ENCODE peak calls at places on chromosomes 5 and 9, in five cellular contexts. U is CD8-positive, alpha-beta memory T cell; N is CD4-positive, alpha-beta memory T cell; D is CD8-positive, alpha-beta T cell; S is fibroblast of lung. W is an unnamed sample.

GRCh38 chr9:128723352-128723865 is 518 bp downstream of the ZDHHC12 start:
- DNase-seq in N (no peak), D (no peak), U (no peak), S (no peak), W (no peak)

GRCh38 chr5:174384509-174384947 is 339.0 kb downstream of the NSG2 start:
- DNase-seq in D (no peak), S (peak; percentile 90), N (no peak), U (no peak), W (peak; percentile 51)

GRCh38 chr9:133113163-133113927 is 7.7 kb downstream of the RALGDS start:
- DNase-seq in S (no peak), D (no peak), U (peak; percentile 28), N (no peak), W (no peak)

GRCh38 chr5:154359222-154359583 is 86.6 kb upstream of the SAP30L start:
- DNase-seq in N (no peak), S (no peak), D (no peak), U (no peak), W (no peak)

GRCh38 chr9:91515074-91515687 is 91.5 kb upstream of the NFIL3 start:
- DNase-seq in S (peak; percentile 82), U (no peak), N (no peak), D (no peak), W (peak; percentile 58)

GRCh38 chr9:92245005-92245797 is 48.3 kb downstream of the IARS1 start:
- DNase-seq in S (peak; percentile 76), N (no peak), U (no peak), D (no peak), W (no peak)

GRCh38 chr5:113068559-113068958 is 92.0 kb downstream of the DCP2 start:
- DNase-seq in D (no peak), U (no peak), N (no peak), S (peak; percentile 52), W (peak; percentile 66)

GRCh38 chr5:170444181-170444580 is 55.0 kb upstream of the KCNMB1 start:
- DNase-seq in S (no peak), D (no peak), N (no peak), U (no peak), W (no peak)

GRCh38 chr9:114431770-114432169 is 44.0 kb upstream of the AKNA start:
- DNase-seq in D (no peak), U (no peak), N (no peak), S (no peak), W (no peak)

GRCh38 chr5:164256351-164256750 is 750.9 kb downstream of the MAT2B start:
- DNase-seq in D (no peak), N (no peak), U (no peak), S (no peak), W (no peak)

GRCh38 chr9:22990349-22990748 is 543.7 kb downstream of the DMRTA1 start:
- DNase-seq in D (no peak), N (no peak), U (no peak), S (no peak), W (no peak)

GRCh38 chr9:3768698-3769458 is 243.1 kb upstream of the RFX3 start:
- DNase-seq in N (no peak), D (no peak), S (peak; percentile 70), U (no peak), W (peak; percentile 39)

GRCh38 chr5:10366310-10367297 is 13.1 kb downstream of the MARCHF6 start:
- DNase-seq in S (peak; percentile 55), N (no peak), U (no peak), D (no peak), W (peak; percentile 72)

GRCh38 chr5:120297621-120298020 is 166.5 kb upstream of the PRR16 start:
- DNase-seq in D (no peak), U (no peak), S (peak; percentile 44), N (no peak), W (no peak)

GRCh38 chr9:114417511-114417910 is 29.7 kb upstream of the AKNA start:
- DNase-seq in N (no peak), U (no peak), S (peak; percentile 56), D (no peak), W (peak; percentile 21)

GRCh38 chr9:7439355-7439978 is 360.1 kb downstream of the DMAC1 start:
- DNase-seq in U (no peak), N (no peak), S (peak; percentile 88), D (no peak), W (peak; percentile 37)

GRCh38 chr5:111857633-111858032 is 100.6 kb upstream of the NREP start:
- DNase-seq in N (no peak), U (no peak), S (peak; percentile 20), D (no peak), W (no peak)

GRCh38 chr9:98807811-98808195 is 333 bp downstream of the GALNT12 start:
- DNase-seq in S (no peak), D (no peak), N (peak; percentile 20), U (no peak), W (no peak)

GRCh38 chr5:174436805-174437204 is 287.6 kb upstream of the MSX2 start:
- DNase-seq in N (no peak), U (no peak), D (no peak), S (no peak), W (no peak)

DNA sequence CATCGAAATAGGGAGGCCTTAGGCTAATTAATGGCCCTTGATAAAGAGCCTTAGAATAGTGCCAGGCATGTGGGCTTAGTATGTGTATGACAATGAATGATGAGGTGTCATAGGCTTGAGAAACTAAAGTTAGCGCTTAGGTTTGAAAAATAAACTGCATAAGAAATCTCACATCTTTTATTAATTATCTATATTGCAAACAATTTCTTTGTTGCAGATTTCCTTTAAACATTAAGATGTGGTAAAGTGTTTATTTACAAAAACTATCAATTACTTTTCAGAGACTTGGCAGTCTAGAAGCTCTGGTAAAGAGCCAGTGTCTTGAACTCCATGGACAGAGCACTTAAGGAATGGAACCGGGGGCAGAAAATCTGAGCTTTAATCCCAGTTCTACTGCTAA is 23.1 kb downstream of the MAP1B start:
- DNase-seq in N (no peak), S (peak; percentile 87), U (no peak), D (no peak), W (peak; percentile 46)
- H3K4me3 ChIP-seq in N (no peak overlapping the region), S (no peak overlapping the region), U (no peak overlapping the region), D (no peak overlapping the region), W (no peak overlapping the region)

GRCh38 chr5:74766348-74766886 is 500 bp downstream of the GFM2 start:
- DNase-seq in N (peak; percentile 43), S (peak; percentile 73), D (no peak), U (no peak), W (no peak)

GRCh38 chr5:74767579-74767913 is 497 bp downstream of the NSA2 start:
- DNase-seq in S (peak; percentile 59), N (no peak), D (no peak), U (no peak), W (peak; percentile 5)

GRCh38 chr5:74766887-74767578 is at the start of the genes GFM2 and NSA2:
- DNase-seq in D (peak; percentile 83), U (peak; percentile 89), N (peak; percentile 92), S (peak; percentile 95), W (peak; percentile 89)

GRCh38 chr5:74772359-74772758 is 5.3 kb downstream of the NSA2 start:
- DNase-seq in S (peak; percentile 57), U (no peak), N (no peak), D (no peak), W (no peak)
- H3K36me3 ChIP-seq in S (peaks cover 3% of the 10 kb centered on the region), U (peaks cover 32% of the 10 kb centered on the region), N (peaks cover 27% of the 10 kb centered on the region), D (peaks cover 23% of the 10 kb centered on the region), W (peaks cover 75% of the 10 kb centered on the region)

GRCh38 chr5:150020249-150020648 is 19.7 kb downstream of the HMGXB3 start:
- DNase-seq in U (no peak), D (no peak), N (no peak), S (no peak), W (no peak)

GRCh38 chr5:150023136-150023535 is 22.6 kb downstream of the HMGXB3 start:
- DNase-seq in U (no peak), N (no peak), S (no peak), D (no peak), W (no peak)

GRCh38 chr5:150022163-150022540 is 21.6 kb downstream of the HMGXB3 start:
- DNase-seq in U (no peak), D (no peak), N (no peak), S (peak; percentile 77), W (peak; percentile 79)

GRCh38 chr5:150022681-150023080 is 22.1 kb downstream of the HMGXB3 start:
- DNase-seq in U (no peak), N (no peak), D (no peak), S (no peak), W (no peak)

DNA sequence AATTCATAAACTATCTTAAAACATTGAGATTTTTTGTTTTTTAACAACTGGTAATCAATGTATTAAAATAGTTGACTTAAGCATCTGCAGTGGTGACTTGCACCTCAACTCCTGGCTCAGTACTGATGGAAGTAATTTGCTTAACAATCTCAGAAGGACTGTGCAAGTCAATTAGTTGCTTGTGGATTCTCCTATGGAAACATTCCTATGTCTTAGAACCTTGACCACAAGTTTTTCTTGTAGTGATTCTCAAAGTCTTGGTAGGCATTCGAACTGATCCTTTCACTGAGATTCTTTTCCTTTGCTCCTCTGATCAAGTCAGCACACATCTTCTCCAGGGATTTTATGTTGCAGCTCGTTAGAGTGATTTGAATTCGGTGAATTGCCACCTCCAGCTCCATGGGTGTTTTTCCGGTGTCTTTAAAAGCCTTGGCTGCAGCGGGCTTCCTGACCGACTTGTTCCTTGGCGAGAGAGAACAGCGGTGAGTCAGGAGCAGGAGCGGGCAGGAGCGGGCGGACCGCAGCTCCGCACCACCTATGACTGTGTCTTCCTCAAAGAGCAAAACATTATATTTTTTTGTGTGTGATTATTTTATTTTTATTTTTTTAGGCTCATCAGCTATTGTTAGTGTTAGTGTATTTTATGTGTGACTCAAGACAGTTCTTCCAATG is 21.1 kb downstream of the HMGXB3 start:
- DNase-seq in N (no peak), U (no peak), S (peak; percentile 42), D (no peak), W (peak; percentile 69)
- H3K4me3 ChIP-seq in N (no peak overlapping the region), U (no peak overlapping the region), S (no peak overlapping the region), D (no peak overlapping the region), W (no peak overlapping the region)

GRCh38 chr9:87644659-87645058 is 81.3 kb upstream of the CTSL start:
- DNase-seq in N (no peak), U (no peak), S (peak; percentile 10), D (no peak), W (no peak)
- H3K36me3 ChIP-seq in N (no peaks in the 10 kb centered on the region), U (no peaks in the 10 kb centered on the region), S (no peaks in the 10 kb centered on the region), D (no peaks in the 10 kb centered on the region), W (peaks cover 80% of the 10 kb centered on the region)

GRCh38 chr5:132775439-132776076 is 1.5 kb downstream of the SEPTIN8 start:
- DNase-seq in U (no peak), D (no peak), S (no peak), N (no peak), W (no peak)
- H3K4me3 ChIP-seq in U (no peak overlapping the region), D (no peak overlapping the region), S (peak overlapping the region; percentile 72), N (no peak overlapping the region), W (peak overlapping the region; percentile 66)

GRCh38 chr5:68266457-68266856 is 50.9 kb downstream of the PIK3R1 start:
- DNase-seq in D (no peak), S (no peak), U (no peak), N (no peak), W (no peak)
- H3K36me3 ChIP-seq in D (no peaks in the 10 kb centered on the region), S (no peaks in the 10 kb centered on the region), U (no peaks in the 10 kb centered on the region), N (no peaks in the 10 kb centered on the region), W (peaks cover 3% of the 10 kb centered on the region)

GRCh38 chr5:95078868-95079267 is 206.0 kb downstream of the MCTP1 start:
- DNase-seq in D (no peak), N (no peak), U (no peak), S (no peak), W (no peak)
- H3K4me3 ChIP-seq in D (no peak overlapping the region), N (no peak overlapping the region), U (no peak overlapping the region), S (no peak overlapping the region), W (no peak overlapping the region)

DNA sequence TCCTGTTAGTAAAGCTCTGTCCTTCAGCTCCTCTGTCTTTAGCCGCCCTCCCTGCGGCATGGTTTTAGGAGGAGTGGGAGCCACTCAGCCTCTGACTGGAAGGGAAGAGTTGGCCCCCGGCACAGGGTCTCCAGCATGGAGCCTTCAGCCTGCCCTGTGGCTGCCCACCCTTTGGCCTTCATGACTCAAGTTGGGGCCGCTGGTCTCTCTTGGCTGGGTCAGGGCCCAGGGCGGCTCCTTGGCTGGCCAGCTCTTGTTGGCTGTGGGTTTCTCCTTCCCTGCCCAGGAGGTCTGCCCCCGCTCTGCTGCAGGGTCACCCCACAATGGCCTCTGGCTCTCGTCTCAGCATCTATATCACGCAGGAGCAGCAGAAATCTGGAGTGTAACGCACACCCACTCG is 25.7 kb downstream of the FGF1 start:
- DNase-seq in D (no peak), U (no peak), S (no peak), N (no peak), W (no peak)
- H3K36me3 ChIP-seq in D (no peaks in the 10 kb centered on the region), U (no peaks in the 10 kb centered on the region), S (no peaks in the 10 kb centered on the region), N (no peaks in the 10 kb centered on the region), W (no peaks in the 10 kb centered on the region)